ENCODE peak calls at places on chromosome X, in six cellular contexts. D is K562; Y is DND-41; W is HAP-1; L is lower lobe of right lung; N is naive thymus-derived CD4-positive, alpha-beta T cell. O is an unnamed sample.

GRCh38 chrX:124300412-124300811 is 32.0 kb upstream of the TEX13D start:
- DNase-seq in D (no peak), Y (no peak), W (no peak), L (no peak), N (no peak), O (peak; percentile 24)

GRCh38 chrX:153684447-153685178 is 3.1 kb upstream of the SLC6A8 start:
- DNase-seq in D (no peak), Y (no peak), W (peak; percentile 87), L (no peak), N (no peak), O (peak; percentile 17)

GRCh38 chrX:51496501-51497291 is at the start of gene NUDT11:
- DNase-seq in D (peak; percentile 44), Y (no peak), W (peak; percentile 94), L (peak; percentile 54), N (peak; percentile 69), O (peak; percentile 15)

GRCh38 chrX:110162867-110163266 is 155.0 kb downstream of the AMMECR1 start:
- DNase-seq in D (no peak), Y (no peak), W (no peak), L (no peak), N (no peak), O (no peak)

GRCh38 chrX:154443479-154443910 is 446 bp upstream of the FAM50A start:
- DNase-seq in D (no peak), Y (no peak), W (no peak), L (no peak), N (no peak), O (no peak)

GRCh38 chrX:46204721-46205422 is 340.3 kb downstream of the ZNF674 start:
- DNase-seq in D (no peak), Y (no peak), W (no peak), L (no peak), N (no peak), O (no peak)

GRCh38 chrX:7133036-7133412 is 14.5 kb upstream of the STS start:
- DNase-seq in D (peak; percentile 82), Y (no peak), W (no peak), L (no peak), N (no peak), O (no peak)

GRCh38 chrX:86806786-86807185 is 658.5 kb downstream of the DACH2 start:
- DNase-seq in D (peak; percentile 0), Y (no peak), W (peak; percentile 50), L (no peak), N (no peak), O (no peak)

GRCh38 chrX:37812110-37812509 is 32.3 kb downstream of the CYBB start:
- DNase-seq in D (peak; percentile 17), Y (peak; percentile 59), W (no peak), L (no peak), N (no peak), O (no peak)

GRCh38 chrX:129612396-129612795 is 42.4 kb downstream of the APLN start:
- DNase-seq in D (no peak), Y (no peak), W (no peak), L (no peak), N (no peak), O (no peak)

GRCh38 chrX:39645059-39645895 is 452.5 kb downstream of the BCOR start:
- DNase-seq in D (peak; percentile 50), Y (no peak), W (peak; percentile 26), L (peak; percentile 44), N (peak; percentile 28), O (no peak)

DNA sequence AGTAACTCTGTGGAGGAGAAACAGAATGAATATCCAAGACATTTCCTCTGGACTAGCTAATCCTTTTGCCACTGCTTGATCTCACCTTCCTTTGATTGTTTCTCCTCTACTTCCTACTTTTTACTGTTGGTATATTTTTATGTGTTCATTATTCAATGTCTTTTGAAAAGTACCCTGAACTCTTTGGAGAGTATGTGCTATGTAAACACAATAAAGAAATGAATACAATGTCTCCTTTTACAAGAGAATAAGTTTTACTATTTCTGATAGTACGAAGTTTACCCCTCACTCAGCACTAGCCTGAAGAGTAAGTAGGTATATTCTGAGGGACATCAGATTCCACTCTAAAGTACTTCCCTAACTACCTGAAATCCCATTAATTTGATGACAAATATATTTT is 19.9 kb downstream of the CLDN2 start:
- DNase-seq in D (no peak), Y (no peak), W (no peak), L (no peak), N (no peak), O (no peak)
- H3K4me1 ChIP-seq in D (no peaks in the 10 kb centered on the region), Y (no peaks in the 10 kb centered on the region), W (peaks cover 4% of the 10 kb centered on the region), L (no peaks in the 10 kb centered on the region), N (no peaks in the 10 kb centered on the region), O (no peaks in the 10 kb centered on the region)

GRCh38 chrX:19740744-19741143 is 146.7 kb downstream of the SH3KBP1 start:
- DNase-seq in D (no peak), Y (no peak), W (no peak), L (no peak), N (no peak), O (no peak)

GRCh38 chrX:19743386-19743785 is 144.0 kb downstream of the SH3KBP1 start:
- DNase-seq in D (no peak), Y (no peak), W (no peak), L (no peak), N (no peak), O (peak; percentile 51)

GRCh38 chrX:19746919-19747671 is 140.3 kb downstream of the SH3KBP1 start:
- DNase-seq in D (no peak), Y (no peak), W (no peak), L (no peak), N (no peak), O (no peak)

GRCh38 chrX:19747672-19748610 is 139.5 kb downstream of the SH3KBP1 start:
- DNase-seq in D (no peak), Y (peak; percentile 92), W (no peak), L (peak; percentile 39), N (peak; percentile 59), O (peak; percentile 89)

GRCh38 chrX:19744231-19744630 is 143.2 kb downstream of the SH3KBP1 start:
- DNase-seq in D (no peak), Y (no peak), W (no peak), L (no peak), N (no peak), O (no peak)
- H3K4me1 ChIP-seq in D (no peaks in the 10 kb centered on the region), Y (peaks cover 46% of the 10 kb centered on the region), W (peaks cover 13% of the 10 kb centered on the region), L (peaks cover 31% of the 10 kb centered on the region), N (peaks cover 90% of the 10 kb centered on the region), O (peaks cover 100% of the 10 kb centered on the region)

GRCh38 chrX:24153796-24154189 is 4.3 kb downstream of the ZFX start:
- DNase-seq in D (no peak), Y (no peak), W (no peak), L (no peak), N (no peak), O (no peak)

GRCh38 chrX:24153175-24153795 is 3.8 kb downstream of the ZFX start:
- DNase-seq in D (peak; percentile 55), Y (peak; percentile 33), W (peak; percentile 79), L (no peak), N (no peak), O (peak; percentile 52)

GRCh38 chrX:24150051-24150790 is 692 bp downstream of the ZFX start:
- DNase-seq in D (peak; percentile 94), Y (peak; percentile 84), W (peak; percentile 95), L (peak; percentile 89), N (peak; percentile 82), O (peak; percentile 92)

GRCh38 chrX:24149346-24150050 is at the start of gene ZFX:
- DNase-seq in D (peak; percentile 63), Y (peak; percentile 71), W (peak; percentile 83), L (peak; percentile 79), N (peak; percentile 60), O (peak; percentile 73)

GRCh38 chrX:24151513-24151912 is 2.0 kb downstream of the ZFX start:
- DNase-seq in D (peak; percentile 30), Y (no peak), W (peak; percentile 52), L (no peak), N (no peak), O (no peak)
- H3K4me1 ChIP-seq in D (peaks cover 28% of the 10 kb centered on the region), Y (peaks cover 49% of the 10 kb centered on the region), W (peaks cover 52% of the 10 kb centered on the region), L (peaks cover 57% of the 10 kb centered on the region), N (peaks cover 28% of the 10 kb centered on the region), O (peaks cover 77% of the 10 kb centered on the region)

DNA sequence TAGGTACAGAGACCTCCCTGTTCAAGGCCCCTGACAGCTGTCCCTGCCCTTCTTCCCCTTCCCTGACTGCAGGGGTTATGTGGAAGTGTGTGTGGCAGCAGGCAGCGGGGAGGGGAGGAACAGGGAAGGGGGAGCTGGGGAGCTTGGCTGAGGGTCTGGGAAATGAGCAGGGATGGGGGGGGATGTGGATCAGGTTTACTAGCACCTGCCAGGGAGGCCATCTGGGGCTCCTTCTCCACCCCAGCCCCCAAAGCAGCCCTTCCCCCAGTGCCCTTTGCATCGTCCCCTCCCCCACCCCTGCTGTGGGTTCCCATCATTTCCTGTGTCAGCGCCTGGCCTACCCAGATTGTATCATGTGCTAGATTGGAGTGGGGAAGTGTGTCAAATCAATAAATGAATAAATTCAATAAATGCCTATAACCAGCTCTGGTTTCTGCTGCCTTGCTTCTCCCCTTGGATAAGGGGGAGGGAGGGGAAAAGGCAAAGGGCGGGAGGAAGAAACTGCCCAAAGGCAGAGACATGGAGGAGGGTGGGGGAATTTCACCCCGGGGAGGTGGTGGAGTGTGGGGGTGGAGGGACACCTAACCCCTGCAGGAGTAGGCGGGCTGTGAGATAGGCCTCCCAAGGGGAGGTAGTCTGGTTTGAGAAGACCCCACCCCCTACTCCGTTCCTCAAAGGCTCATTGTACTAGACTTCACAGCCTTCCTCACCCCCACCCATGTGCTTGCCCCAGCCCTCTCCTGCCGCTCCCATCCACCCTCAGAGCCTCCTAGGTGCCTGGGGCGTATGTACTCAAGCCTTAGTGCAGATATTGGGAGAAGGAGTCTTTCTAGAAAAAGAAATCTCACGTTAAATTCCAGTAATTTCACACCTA is 3.2 kb downstream of the CXorf65 start:
- DNase-seq in D (peak; percentile 93), Y (peak; percentile 91), W (peak; percentile 65), L (peak; percentile 46), N (peak; percentile 47), O (peak; percentile 62)
- H3K4me1 ChIP-seq in D (peaks cover 67% of the 10 kb centered on the region), Y (peaks cover 70% of the 10 kb centered on the region), W (peaks cover 11% of the 10 kb centered on the region), L (no peaks in the 10 kb centered on the region), N (peaks cover 62% of the 10 kb centered on the region), O (peaks cover 90% of the 10 kb centered on the region)

O was measured in CD4-positive, alpha-beta memory T cell.